ENCODE peak calls at places on chromosome 13, in four cellular contexts. One of them, this sample, is unnamed.
A peak's percentile ranks its signal among the peaks of the same experiment; 100 is the strongest.

GRCh38 chr13:74850893-74851292 is 631.1 kb downstream of the TBC1D4 start:
- DNase-seq in HepG2: no peak
- DNase-seq in K562: no peak
- DNase-seq in WTC11: peak; percentile 26
- DNase-seq in this sample: no peak

GRCh38 chr13:61187471-61187870 is 228.2 kb downstream of the PCDH20 start:
- DNase-seq in K562: no peak
- DNase-seq in HepG2: no peak
- DNase-seq in WTC11: no peak
- DNase-seq in this sample: no peak

GRCh38 chr13:113410472-113411201 is 42.7 kb downstream of the ADPRHL1 start:
- DNase-seq in K562: no peak
- DNase-seq in HepG2: peak; percentile 61
- DNase-seq in WTC11: no peak
- DNase-seq in this sample: peak; percentile 41

GRCh38 chr13:70668293-70668692 is 560.0 kb upstream of the KLHL1 start:
- DNase-seq in HepG2: peak; percentile 3
- DNase-seq in K562: no peak
- DNase-seq in WTC11: peak; percentile 15
- DNase-seq in this sample: no peak

GRCh38 chr13:60431108-60431700 is 34.2 kb downstream of the TDRD3 start:
- DNase-seq in K562: peak; percentile 55
- DNase-seq in HepG2: peak; percentile 47
- DNase-seq in WTC11: no peak
- DNase-seq in this sample: peak; percentile 60

GRCh38 chr13:47499358-47500150 is 501.5 kb downstream of the SUCLA2 start:
- DNase-seq in HepG2: no peak
- DNase-seq in K562: no peak
- DNase-seq in WTC11: no peak
- DNase-seq in this sample: no peak

GRCh38 chr13:63198076-63198475 is 1782.4 kb upstream of the PCDH20 start:
- DNase-seq in HepG2: no peak
- DNase-seq in WTC11: no peak
- DNase-seq in K562: no peak
- DNase-seq in this sample: no peak

GRCh38 chr13:98475521-98475920 is 101.4 kb downstream of the STK24 start:
- DNase-seq in K562: peak; percentile 26
- DNase-seq in HepG2: no peak
- DNase-seq in WTC11: peak; percentile 64
- DNase-seq in this sample: no peak

GRCh38 chr13:105047676-105048295 is 1487.7 kb downstream of the EFNB2 start:
- DNase-seq in K562: no peak
- DNase-seq in WTC11: no peak
- DNase-seq in HepG2: no peak
- DNase-seq in this sample: no peak

GRCh38 chr13:113420833-113421600 is 32.3 kb downstream of the ADPRHL1 start:
- DNase-seq in WTC11: peak; percentile 40
- DNase-seq in HepG2: no peak
- DNase-seq in K562: peak; percentile 40
- DNase-seq in this sample: peak; percentile 27

GRCh38 chr13:114000151-114001040 is 26.5 kb upstream of the C13orf46 start:
- DNase-seq in WTC11: no peak
- DNase-seq in HepG2: no peak
- DNase-seq in K562: no peak
- DNase-seq in this sample: no peak

GRCh38 chr13:40433577-40433976 is 232.9 kb downstream of the FOXO1 start:
- DNase-seq in WTC11: no peak
- DNase-seq in HepG2: no peak
- DNase-seq in K562: no peak
- DNase-seq in this sample: no peak

GRCh38 chr13:88622362-88622973 is 951.3 kb downstream of the SLITRK5 start:
- DNase-seq in HepG2: no peak
- DNase-seq in K562: no peak
- DNase-seq in WTC11: no peak
- DNase-seq in this sample: no peak

GRCh38 chr13:46341112-46341711 is 45.8 kb downstream of the RUBCNL start:
- DNase-seq in HepG2: no peak
- DNase-seq in K562: no peak
- DNase-seq in WTC11: no peak
- DNase-seq in this sample: no peak

GRCh38 chr13:39616087-39616694 is 13.2 kb upstream of the LHFPL6 start:
- DNase-seq in K562: peak; percentile 55
- DNase-seq in HepG2: peak; percentile 56
- DNase-seq in WTC11: peak; percentile 54
- DNase-seq in this sample: peak; percentile 53

GRCh38 chr13:63542704-63543215 is 2127.1 kb upstream of the PCDH20 start:
- DNase-seq in WTC11: no peak
- DNase-seq in K562: no peak
- DNase-seq in HepG2: no peak
- DNase-seq in this sample: no peak

GRCh38 chr13:44576396-44577235 is 486 bp upstream of the TSC22D1 start:
- DNase-seq in HepG2: no peak
- DNase-seq in WTC11: peak; percentile 35
- DNase-seq in K562: peak; percentile 17
- DNase-seq in this sample: no peak

GRCh38 chr13:25881946-25882574 is 169.8 kb downstream of the SHISA2 start:
- DNase-seq in K562: no peak
- DNase-seq in HepG2: no peak
- DNase-seq in WTC11: peak; percentile 39
- DNase-seq in this sample: no peak

GRCh38 chr13:87810920-87811344 is 139.8 kb downstream of the SLITRK5 start:
- DNase-seq in HepG2: no peak
- DNase-seq in K562: no peak
- DNase-seq in WTC11: no peak
- DNase-seq in this sample: peak; percentile 21

GRCh38 chr13:36382030-36382429 is 35.8 kb upstream of the SPART start:
- DNase-seq in HepG2: no peak
- DNase-seq in WTC11: no peak
- DNase-seq in K562: no peak
- DNase-seq in this sample: no peak

GRCh38 chr13:75492389-75492788 is 10.4 kb upstream of the TBC1D4 start:
- DNase-seq in HepG2: no peak
- DNase-seq in K562: no peak
- DNase-seq in WTC11: no peak
- DNase-seq in this sample: no peak

GRCh38 chr13:23212621-23213020 is 31.8 kb downstream of the SGCG start:
- DNase-seq in WTC11: no peak
- DNase-seq in HepG2: no peak
- DNase-seq in K562: no peak
- DNase-seq in this sample: no peak
- TF ChIP-seq HMGXB4 in WTC11: no peak
- TF ChIP-seq HMGXB4 in HepG2: no peak
- TF ChIP-seq HMGXB4 in K562: no peak
- TF ChIP-seq HMGXB4 in this sample: no peak

DNA sequence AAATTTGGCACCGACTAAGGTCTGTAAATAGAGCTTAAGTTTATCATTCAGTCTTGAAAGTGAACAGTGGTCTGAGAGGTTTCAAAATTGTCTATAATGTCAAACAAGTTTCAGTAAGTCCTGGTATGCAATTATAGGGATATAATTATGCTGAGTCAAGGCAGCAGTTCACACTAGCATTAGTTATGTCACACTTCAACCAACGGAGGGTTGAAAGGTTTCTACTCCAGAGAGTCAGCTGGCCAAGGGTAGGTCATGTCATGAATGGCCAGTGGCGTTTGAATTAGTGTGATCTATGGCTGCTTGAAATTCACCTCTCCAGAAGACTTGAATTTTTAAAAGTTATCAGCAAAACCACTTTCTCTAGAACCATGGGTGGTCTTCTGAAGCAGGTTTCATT is 108.6 kb downstream of the TNFRSF19 start:
- DNase-seq in HepG2: peak; percentile 20
- DNase-seq in WTC11: no peak
- DNase-seq in K562: no peak
- DNase-seq in this sample: no peak
- TF ChIP-seq HMGXB4 in HepG2: no peak
- TF ChIP-seq HMGXB4 in WTC11: no peak
- TF ChIP-seq HMGXB4 in K562: no peak
- TF ChIP-seq HMGXB4 in this sample: no peak

DNA sequence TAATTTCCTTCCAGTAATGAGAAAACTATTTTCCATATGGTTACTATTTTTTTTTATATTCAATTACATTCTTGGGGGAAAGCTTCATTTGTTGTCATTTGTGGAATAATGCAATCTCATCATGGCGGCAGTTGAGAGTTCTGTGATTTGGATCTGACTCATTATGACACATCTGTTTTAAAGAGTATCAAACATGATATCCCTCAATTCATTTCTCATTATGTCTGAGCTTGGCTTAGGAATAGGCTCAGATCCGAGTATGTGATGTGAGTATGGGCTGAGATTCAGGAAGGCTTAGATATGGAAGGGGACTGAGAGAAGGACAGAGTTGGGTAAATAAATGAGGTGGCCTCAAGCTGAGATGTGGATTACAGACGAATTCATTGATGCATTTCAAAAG is 64.4 kb downstream of the POSTN start:
- DNase-seq in HepG2: no peak
- DNase-seq in WTC11: no peak
- DNase-seq in K562: no peak
- DNase-seq in this sample: no peak
- TF ChIP-seq HMGXB4 in HepG2: no peak
- TF ChIP-seq HMGXB4 in WTC11: no peak
- TF ChIP-seq HMGXB4 in K562: no peak
- TF ChIP-seq HMGXB4 in this sample: no peak

GRCh38 chr13:50513528-50513863 is 330.0 kb downstream of the DLEU7 start:
- DNase-seq in K562: no peak
- DNase-seq in WTC11: no peak
- DNase-seq in HepG2: no peak
- DNase-seq in this sample: no peak

GRCh38 chr13:50512602-50513527 is 330.6 kb downstream of the DLEU7 start:
- DNase-seq in WTC11: no peak
- DNase-seq in K562: peak; percentile 38
- DNase-seq in HepG2: peak; percentile 47
- DNase-seq in this sample: no peak

GRCh38 chr13:50514249-50514648 is 329.2 kb downstream of the DLEU7 start:
- DNase-seq in HepG2: no peak
- DNase-seq in K562: no peak
- DNase-seq in WTC11: no peak
- DNase-seq in this sample: no peak

GRCh38 chr13:50509771-50510441 is 333.6 kb downstream of the DLEU7 start:
- DNase-seq in K562: no peak
- DNase-seq in WTC11: no peak
- DNase-seq in HepG2: no peak
- DNase-seq in this sample: no peak

GRCh38 chr13:50511877-50512332 is 331.6 kb downstream of the DLEU7 start:
- DNase-seq in WTC11: no peak
- DNase-seq in K562: peak; percentile 43
- DNase-seq in HepG2: peak; percentile 43
- DNase-seq in this sample: no peak
- TF ChIP-seq HMGXB4 in WTC11: no peak
- TF ChIP-seq HMGXB4 in K562: no peak
- TF ChIP-seq HMGXB4 in HepG2: no peak
- TF ChIP-seq HMGXB4 in this sample: no peak

GRCh38 chr13:50200988-50201387 is 185.7 kb downstream of the KCNRG start:
- DNase-seq in HepG2: no peak
- DNase-seq in WTC11: no peak
- DNase-seq in K562: peak; percentile 67
- DNase-seq in this sample: no peak
- TF ChIP-seq HMGXB4 in HepG2: no peak
- TF ChIP-seq HMGXB4 in WTC11: no peak
- TF ChIP-seq HMGXB4 in K562: no peak
- TF ChIP-seq HMGXB4 in this sample: no peak

DNA sequence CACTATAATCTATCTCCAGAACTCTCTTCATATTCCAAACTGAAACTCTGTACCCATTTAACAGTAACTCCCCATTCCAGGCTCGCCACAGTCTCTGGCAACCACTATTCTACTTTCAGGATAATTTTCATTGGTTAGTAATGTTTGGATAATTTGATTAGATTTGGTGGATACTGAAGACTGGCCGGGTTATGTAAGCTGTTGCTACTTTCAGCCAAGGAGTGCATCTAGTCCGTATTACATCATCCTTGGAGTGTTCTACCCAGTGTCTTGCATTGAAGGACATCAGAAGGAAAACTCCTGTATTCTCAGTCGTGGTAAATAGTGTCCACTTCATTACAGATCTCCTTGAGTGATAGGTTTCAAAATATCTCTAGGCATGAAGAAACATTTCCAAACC is 60.5 kb downstream of the PCCA start:
- DNase-seq in K562: no peak
- DNase-seq in HepG2: no peak
- DNase-seq in WTC11: no peak
- DNase-seq in this sample: no peak
- TF ChIP-seq HMGXB4 in K562: no peak
- TF ChIP-seq HMGXB4 in HepG2: no peak
- TF ChIP-seq HMGXB4 in WTC11: no peak
- TF ChIP-seq HMGXB4 in this sample: no peak

GRCh38 chr13:30605052-30605451 is 12.7 kb upstream of the USPL1 start:
- DNase-seq in K562: no peak
- DNase-seq in WTC11: no peak
- DNase-seq in HepG2: no peak
- DNase-seq in this sample: no peak

GRCh38 chr13:30608364-30608763 is 9.4 kb upstream of the USPL1 start:
- DNase-seq in WTC11: no peak
- DNase-seq in HepG2: no peak
- DNase-seq in K562: no peak
- DNase-seq in this sample: no peak

GRCh38 chr13:30610311-30610710 is 7.4 kb upstream of the USPL1 start:
- DNase-seq in K562: no peak
- DNase-seq in WTC11: no peak
- DNase-seq in HepG2: no peak
- DNase-seq in this sample: no peak

DNA sequence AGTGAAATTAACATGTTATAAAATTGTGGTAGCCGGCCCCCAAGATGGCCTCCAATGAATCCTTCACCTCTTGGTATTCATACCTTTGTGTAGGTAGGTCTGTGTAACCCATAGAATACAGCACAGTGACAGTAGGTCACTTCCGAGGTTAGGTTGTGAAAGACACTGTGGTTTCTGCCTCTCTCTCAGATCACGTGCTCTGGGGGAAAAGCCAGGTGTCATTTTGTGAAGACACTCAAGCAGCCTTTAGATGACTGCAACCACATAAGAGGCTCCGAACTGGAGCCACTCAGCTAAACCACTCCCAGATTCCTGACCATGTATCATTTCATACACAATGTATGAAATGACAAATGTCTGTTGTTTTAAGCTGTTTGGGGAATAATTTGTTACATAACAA is 9.8 kb upstream of the USPL1 start:
- DNase-seq in HepG2: no peak
- DNase-seq in WTC11: no peak
- DNase-seq in K562: no peak
- DNase-seq in this sample: no peak
- TF ChIP-seq HMGXB4 in HepG2: no peak
- TF ChIP-seq HMGXB4 in WTC11: no peak
- TF ChIP-seq HMGXB4 in K562: no peak
- TF ChIP-seq HMGXB4 in this sample: no peak

GRCh38 chr13:79741006-79741405 is 260.1 kb downstream of the NDFIP2 start:
- DNase-seq in WTC11: no peak
- DNase-seq in K562: no peak
- DNase-seq in HepG2: peak; percentile 28
- DNase-seq in this sample: no peak
- TF ChIP-seq HMGXB4 in WTC11: no peak
- TF ChIP-seq HMGXB4 in K562: no peak
- TF ChIP-seq HMGXB4 in HepG2: no peak
- TF ChIP-seq HMGXB4 in this sample: no peak